ENCODE peak calls at places on chromosomes 4 and X, in seven cellular contexts. One of them, this sample, is unnamed.

GRCh38 chrX:23008431-23009099 is 8.8 kb downstream of the DDX53 start:
- DNase-seq in heart left ventricle: no peak
- DNase-seq in GM10248: peak; percentile 6
- DNase-seq in HFF-Myc: no peak
- DNase-seq in glutamatergic neuron: no peak
- DNase-seq in body of pancreas: no peak
- DNase-seq in suprapubic skin: no peak
- DNase-seq in this sample: no peak

GRCh38 chr4:90950385-90950841 is 823.2 kb downstream of the CCSER1 start:
- DNase-seq in heart left ventricle: no peak
- DNase-seq in GM10248: no peak
- DNase-seq in HFF-Myc: no peak
- DNase-seq in glutamatergic neuron: no peak
- DNase-seq in body of pancreas: no peak
- DNase-seq in suprapubic skin: no peak
- DNase-seq in this sample: no peak

GRCh38 chr4:2166253-2166652 is 75.7 kb downstream of the HAUS3 start:
- DNase-seq in heart left ventricle: no peak
- DNase-seq in GM10248: no peak
- DNase-seq in HFF-Myc: no peak
- DNase-seq in glutamatergic neuron: no peak
- DNase-seq in body of pancreas: no peak
- DNase-seq in suprapubic skin: no peak
- DNase-seq in this sample: no peak

GRCh38 chr4:106628616-106629606 is 260.3 kb upstream of the GIMD1 start:
- DNase-seq in heart left ventricle: no peak
- DNase-seq in GM10248: no peak
- DNase-seq in HFF-Myc: peak; percentile 58
- DNase-seq in glutamatergic neuron: no peak
- DNase-seq in body of pancreas: no peak
- DNase-seq in suprapubic skin: no peak
- DNase-seq in this sample: no peak

GRCh38 chrX:46757593-46757992 is 1.3 kb downstream of the SLC9A7 start:
- DNase-seq in heart left ventricle: no peak
- DNase-seq in GM10248: no peak
- DNase-seq in HFF-Myc: no peak
- DNase-seq in glutamatergic neuron: no peak
- DNase-seq in body of pancreas: no peak
- DNase-seq in suprapubic skin: no peak
- DNase-seq in this sample: no peak

GRCh38 chrX:37986893-37987292 is 19.5 kb upstream of the SYTL5 start:
- DNase-seq in heart left ventricle: no peak
- DNase-seq in GM10248: no peak
- DNase-seq in HFF-Myc: no peak
- DNase-seq in glutamatergic neuron: no peak
- DNase-seq in body of pancreas: no peak
- DNase-seq in suprapubic skin: no peak
- DNase-seq in this sample: no peak

GRCh38 chr4:80461412-80461811 is 125.9 kb downstream of the CFAP299 start:
- DNase-seq in heart left ventricle: no peak
- DNase-seq in GM10248: no peak
- DNase-seq in HFF-Myc: no peak
- DNase-seq in glutamatergic neuron: no peak
- DNase-seq in body of pancreas: no peak
- DNase-seq in suprapubic skin: no peak
- DNase-seq in this sample: no peak

GRCh38 chr4:73520821-73521220 is 39.3 kb downstream of the AFM start:
- DNase-seq in heart left ventricle: no peak
- DNase-seq in GM10248: no peak
- DNase-seq in HFF-Myc: peak; percentile 3
- DNase-seq in glutamatergic neuron: no peak
- DNase-seq in body of pancreas: no peak
- DNase-seq in suprapubic skin: no peak
- DNase-seq in this sample: no peak

GRCh38 chr4:140308366-140309123 is 64.9 kb upstream of the SCOC start:
- DNase-seq in heart left ventricle: peak; percentile 85
- DNase-seq in GM10248: no peak
- DNase-seq in HFF-Myc: no peak
- DNase-seq in glutamatergic neuron: no peak
- DNase-seq in body of pancreas: no peak
- DNase-seq in suprapubic skin: no peak
- DNase-seq in this sample: no peak

GRCh38 chr4:188941524-188942109 is 802.4 kb downstream of the TRIML1 start:
- DNase-seq in heart left ventricle: no peak
- DNase-seq in GM10248: no peak
- DNase-seq in HFF-Myc: peak; percentile 99
- DNase-seq in glutamatergic neuron: no peak
- DNase-seq in body of pancreas: no peak
- DNase-seq in suprapubic skin: no peak
- DNase-seq in this sample: no peak

GRCh38 chr4:106291678-106292077 is 24.3 kb downstream of the TBCK start:
- DNase-seq in heart left ventricle: no peak
- DNase-seq in GM10248: no peak
- DNase-seq in HFF-Myc: no peak
- DNase-seq in glutamatergic neuron: no peak
- DNase-seq in body of pancreas: no peak
- DNase-seq in suprapubic skin: no peak
- DNase-seq in this sample: no peak

GRCh38 chrX:112687189-112687691 is 7.5 kb upstream of the LHFPL1 start:
- DNase-seq in heart left ventricle: no peak
- DNase-seq in GM10248: no peak
- DNase-seq in HFF-Myc: no peak
- DNase-seq in glutamatergic neuron: no peak
- DNase-seq in body of pancreas: no peak
- DNase-seq in suprapubic skin: no peak
- DNase-seq in this sample: no peak

GRCh38 chr4:56619816-56620215 is 61.3 kb downstream of the HOPX start:
- DNase-seq in heart left ventricle: no peak
- DNase-seq in GM10248: no peak
- DNase-seq in HFF-Myc: no peak
- DNase-seq in glutamatergic neuron: no peak
- DNase-seq in body of pancreas: no peak
- DNase-seq in suprapubic skin: no peak
- DNase-seq in this sample: no peak

GRCh38 chr4:164768516-164768915 is 14.6 kb downstream of the SMIM31 start:
- DNase-seq in heart left ventricle: no peak
- DNase-seq in GM10248: peak; percentile 13
- DNase-seq in HFF-Myc: no peak
- DNase-seq in glutamatergic neuron: no peak
- DNase-seq in body of pancreas: no peak
- DNase-seq in suprapubic skin: no peak
- DNase-seq in this sample: no peak

GRCh38 chr4:155705664-155706063 is 39.0 kb downstream of the GUCY1A1 start:
- DNase-seq in heart left ventricle: no peak
- DNase-seq in GM10248: no peak
- DNase-seq in HFF-Myc: no peak
- DNase-seq in glutamatergic neuron: no peak
- DNase-seq in body of pancreas: no peak
- DNase-seq in suprapubic skin: no peak
- DNase-seq in this sample: no peak

GRCh38 chrX:150730719-150731118 is 37.5 kb downstream of the MTMR1 start:
- DNase-seq in heart left ventricle: no peak
- DNase-seq in GM10248: no peak
- DNase-seq in HFF-Myc: peak; percentile 22
- DNase-seq in glutamatergic neuron: no peak
- DNase-seq in body of pancreas: no peak
- DNase-seq in suprapubic skin: no peak
- DNase-seq in this sample: no peak

GRCh38 chr4:4618846-4619245 is 77.0 kb upstream of the STX18 start:
- DNase-seq in heart left ventricle: no peak
- DNase-seq in GM10248: no peak
- DNase-seq in HFF-Myc: no peak
- DNase-seq in glutamatergic neuron: no peak
- DNase-seq in body of pancreas: no peak
- DNase-seq in suprapubic skin: no peak
- DNase-seq in this sample: no peak

GRCh38 chrX:40755291-40756249 is 20.2 kb upstream of the MED14 start:
- DNase-seq in heart left ventricle: peak; percentile 72
- DNase-seq in GM10248: no peak
- DNase-seq in HFF-Myc: no peak
- DNase-seq in glutamatergic neuron: no peak
- DNase-seq in body of pancreas: no peak
- DNase-seq in suprapubic skin: no peak
- DNase-seq in this sample: no peak

GRCh38 chrX:118596428-118596827 is 100.8 kb downstream of the DOCK11 start:
- DNase-seq in heart left ventricle: no peak
- DNase-seq in GM10248: no peak
- DNase-seq in HFF-Myc: no peak
- DNase-seq in glutamatergic neuron: no peak
- DNase-seq in body of pancreas: no peak
- DNase-seq in suprapubic skin: no peak
- DNase-seq in this sample: no peak

GRCh38 chr4:44679060-44679459 is 840 bp downstream of the GUF1 start:
- DNase-seq in heart left ventricle: no peak
- DNase-seq in GM10248: no peak
- DNase-seq in HFF-Myc: no peak
- DNase-seq in glutamatergic neuron: no peak
- DNase-seq in body of pancreas: no peak
- DNase-seq in suprapubic skin: no peak
- DNase-seq in this sample: no peak

GRCh38 chr4:136392576-136392975 is 1139.7 kb downstream of the PCDH18 start:
- DNase-seq in heart left ventricle: no peak
- DNase-seq in GM10248: no peak
- DNase-seq in HFF-Myc: no peak
- DNase-seq in glutamatergic neuron: no peak
- DNase-seq in body of pancreas: no peak
- DNase-seq in suprapubic skin: no peak
- DNase-seq in this sample: no peak

GRCh38 chr4:174222266-174222872 is 61.1 kb downstream of the FBXO8 start:
- DNase-seq in heart left ventricle: no peak
- DNase-seq in GM10248: peak; percentile 26
- DNase-seq in HFF-Myc: peak; percentile 27
- DNase-seq in glutamatergic neuron: no peak
- DNase-seq in body of pancreas: no peak
- DNase-seq in suprapubic skin: no peak
- DNase-seq in this sample: no peak
- TF ChIP-seq CTCF in heart left ventricle: peak; percentile 41
- TF ChIP-seq CTCF in GM10248: peak; percentile 62
- TF ChIP-seq CTCF in HFF-Myc: peak; percentile 61
- TF ChIP-seq CTCF in glutamatergic neuron: peak; percentile 89
- TF ChIP-seq CTCF in body of pancreas: peak; percentile 68
- TF ChIP-seq CTCF in suprapubic skin: peak; percentile 20
- TF ChIP-seq CTCF in this sample: peak; percentile 77

DNA sequence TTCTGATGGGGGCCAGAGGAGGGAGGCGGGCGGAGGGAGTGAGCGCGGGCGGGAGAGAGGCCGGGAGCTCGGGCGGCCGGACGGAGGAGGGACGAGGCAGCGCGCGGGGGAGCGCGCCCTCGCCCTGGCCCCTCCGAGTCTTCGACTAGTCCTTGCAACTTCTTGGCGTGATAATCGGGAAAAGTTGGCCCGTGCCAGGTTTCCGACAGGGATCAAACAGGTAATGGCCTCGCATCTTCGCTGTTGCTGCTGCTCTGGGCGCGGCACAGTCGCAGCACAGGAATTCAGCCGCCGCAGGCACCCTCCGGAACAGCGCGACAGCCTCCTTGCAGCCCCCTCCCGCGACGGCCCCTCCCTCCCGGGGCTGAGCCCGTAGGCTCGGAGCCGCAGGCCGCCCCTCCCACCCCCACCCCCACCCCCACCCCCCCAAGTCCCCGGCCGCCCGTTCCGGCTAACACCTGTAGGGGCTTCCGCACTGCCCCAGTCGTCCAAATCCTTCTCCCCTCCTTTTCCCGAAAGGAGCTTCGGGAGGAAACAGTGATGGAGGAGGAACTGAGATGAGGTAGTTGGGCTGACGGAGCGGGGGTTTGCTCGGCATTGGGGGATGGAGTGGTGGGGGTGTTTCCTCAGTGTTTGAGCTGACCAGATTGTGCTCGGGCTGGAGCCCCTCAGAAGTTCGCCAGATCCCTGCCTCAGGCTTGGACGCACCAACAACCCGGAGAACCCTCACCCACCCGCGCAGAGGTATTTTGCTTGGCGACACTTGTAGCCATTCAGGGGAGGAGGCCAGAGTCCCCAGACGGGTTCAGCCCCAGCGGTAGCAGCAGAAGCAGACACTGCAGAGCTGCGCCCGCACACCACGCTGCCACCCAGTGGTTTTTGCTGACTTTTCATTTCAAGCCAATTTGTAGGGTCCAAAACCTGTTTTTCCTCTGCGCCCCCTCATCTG is at the start of gene FGF13:
- DNase-seq in heart left ventricle: peak; percentile 31
- DNase-seq in GM10248: no peak
- DNase-seq in HFF-Myc: no peak
- DNase-seq in glutamatergic neuron: peak; percentile 55
- DNase-seq in body of pancreas: peak; percentile 11
- DNase-seq in suprapubic skin: peak; percentile 63
- DNase-seq in this sample: peak; percentile 46
- TF ChIP-seq CTCF in heart left ventricle: no peak
- TF ChIP-seq CTCF in GM10248: peak; percentile 5
- TF ChIP-seq CTCF in HFF-Myc: no peak
- TF ChIP-seq CTCF in glutamatergic neuron: no peak
- TF ChIP-seq CTCF in body of pancreas: no peak
- TF ChIP-seq CTCF in suprapubic skin: no peak
- TF ChIP-seq CTCF in this sample: no peak

DNA sequence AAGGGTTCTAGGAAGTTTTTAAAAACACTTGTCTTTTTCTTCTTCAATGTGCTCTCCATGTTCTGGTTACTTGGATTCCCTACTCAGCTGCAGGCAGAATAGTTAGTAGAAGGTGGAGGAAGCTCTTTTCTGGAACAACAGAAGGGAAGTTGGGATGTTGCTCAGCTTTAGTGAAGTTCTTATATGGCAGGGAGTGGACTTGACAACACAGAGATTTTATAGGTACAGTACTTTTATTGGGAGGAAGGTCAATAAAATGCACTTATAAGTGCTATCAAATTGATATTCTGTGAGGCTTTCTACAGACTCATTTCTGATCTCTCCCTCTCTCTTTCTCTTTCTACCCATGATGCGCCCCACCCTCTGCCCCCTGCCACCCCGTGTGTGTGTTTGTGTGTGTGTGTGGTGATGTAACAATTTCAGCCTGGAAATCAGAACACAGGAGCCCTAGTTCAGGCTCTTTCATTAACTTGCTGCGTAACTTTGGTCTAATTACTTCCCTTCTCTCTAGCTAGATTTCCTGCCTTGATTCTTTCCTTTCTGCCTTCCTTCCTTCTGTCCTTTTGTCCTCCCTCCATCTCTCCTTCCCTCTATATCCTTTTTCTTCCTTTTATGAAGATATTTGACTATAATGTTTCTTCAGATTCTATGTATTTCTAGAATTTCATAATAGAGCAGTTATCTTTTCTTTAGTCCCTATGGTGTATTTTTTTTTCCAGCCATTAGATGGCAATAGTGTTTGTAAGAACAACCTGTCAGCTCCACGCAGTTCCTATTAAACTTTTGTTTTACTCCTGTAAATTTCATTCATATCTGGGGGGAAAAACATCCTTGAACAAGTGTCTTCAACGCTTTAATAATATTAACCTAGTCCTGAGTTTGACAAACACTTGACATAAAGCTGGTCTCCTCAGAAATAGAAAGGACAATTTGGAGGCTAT is 37.1 kb downstream of the HEPH start:
- DNase-seq in heart left ventricle: no peak
- DNase-seq in GM10248: peak; percentile 13
- DNase-seq in HFF-Myc: no peak
- DNase-seq in glutamatergic neuron: no peak
- DNase-seq in body of pancreas: no peak
- DNase-seq in suprapubic skin: no peak
- DNase-seq in this sample: no peak
- TF ChIP-seq CTCF in heart left ventricle: peak; percentile 12
- TF ChIP-seq CTCF in GM10248: peak; percentile 25
- TF ChIP-seq CTCF in HFF-Myc: no peak
- TF ChIP-seq CTCF in glutamatergic neuron: no peak
- TF ChIP-seq CTCF in body of pancreas: no peak
- TF ChIP-seq CTCF in suprapubic skin: no peak
- TF ChIP-seq CTCF in this sample: no peak

GRCh38 chrX:102341867-102342266 is 94.9 kb downstream of the NXF2 start:
- DNase-seq in heart left ventricle: no peak
- DNase-seq in GM10248: no peak
- DNase-seq in HFF-Myc: no peak
- DNase-seq in glutamatergic neuron: no peak
- DNase-seq in body of pancreas: no peak
- DNase-seq in suprapubic skin: no peak
- DNase-seq in this sample: no peak
- TF ChIP-seq CTCF in heart left ventricle: no peak
- TF ChIP-seq CTCF in GM10248: no peak
- TF ChIP-seq CTCF in HFF-Myc: no peak
- TF ChIP-seq CTCF in glutamatergic neuron: no peak
- TF ChIP-seq CTCF in body of pancreas: no peak
- TF ChIP-seq CTCF in suprapubic skin: no peak
- TF ChIP-seq CTCF in this sample: peak; percentile 21

This sample was measured in endothelial cell.